ENCODE peak calls at places on chromosome 9, in ten cellular contexts. Q is IMR-90, S is PC-3, F is astrocyte, U is fibroblast of lung, T is mammary epithelial cell, L is H9, M is HCT116, W is endothelial cell of umbilical vein, P is MM.1S. Z is an unnamed sample.

GRCh38 chr9:83204047-83204446 is 141.1 kb upstream of the RASEF start:
- DNase-seq in S (no peak), T (no peak), M (no peak), W (peak), P (no peak), L (no peak), Q (no peak), U (no peak), F (no peak), Z (no peak)

GRCh38 chr9:120107138-120107537 is 472.8 kb downstream of the CDK5RAP2 start:
- DNase-seq in P (no peak), W (no peak), Q (no peak), L (no peak), M (no peak), S (no peak), F (no peak), U (no peak), T (no peak), Z (no peak)

GRCh38 chr9:36401179-36401740 is 1.2 kb upstream of the RNF38 start:
- DNase-seq in M (peak), P (peak), F (peak), W (peak), Q (peak), T (no peak), U (peak), S (peak), L (peak), Z (peak)

GRCh38 chr9:79195904-79196303 is 375.9 kb upstream of the TLE4 start:
- DNase-seq in U (peak), W (no peak), Q (peak), T (no peak), F (peak), L (no peak), P (no peak), S (no peak), M (no peak), Z (no peak)

GRCh38 chr9:20552874-20553624 is 69.2 kb downstream of the MLLT3 start:
- DNase-seq in W (peak), T (no peak), Q (peak), P (peak), L (no peak), U (peak), S (peak), M (no peak), F (peak), Z (no peak)

GRCh38 chr9:128192601-128193371 is 1.4 kb upstream of the CIZ1 start:
- DNase-seq in T (peak), Q (peak), W (peak), F (peak), L (no peak), M (peak), P (peak), S (peak), U (peak), Z (peak)

GRCh38 chr9:117704024-117704575 is at the start of gene TLR4:
- DNase-seq in U (peak), F (peak), T (peak), S (peak), Q (no peak), M (no peak), W (peak), P (peak), L (peak), Z (peak)

GRCh38 chr9:117101003-117101402 is 313.9 kb downstream of the ASTN2 start:
- DNase-seq in P (no peak), T (no peak), U (peak), F (no peak), L (no peak), Q (no peak), W (no peak), M (no peak), S (no peak), Z (no peak)

GRCh38 chr9:133570681-133571080 is 36.2 kb downstream of the ADAMTSL2 start:
- DNase-seq in Q (no peak), U (no peak), W (no peak), M (no peak), T (no peak), P (no peak), S (no peak), F (no peak), L (no peak), Z (no peak)

GRCh38 chr9:27273186-27273585 is 23.8 kb downstream of the EQTN start:
- DNase-seq in P (no peak), F (no peak), W (no peak), U (no peak), S (no peak), M (no peak), Q (no peak), L (no peak), T (no peak), Z (no peak)

GRCh38 chr9:14014209-14014608 is 299.7 kb downstream of the NFIB start:
- DNase-seq in Q (no peak), L (no peak), P (no peak), S (no peak), M (no peak), U (no peak), F (no peak), T (no peak), W (no peak), Z (no peak)

GRCh38 chr9:128503870-128504269 is 649 bp upstream of the GLE1 start:
- DNase-seq in Q (no peak), S (no peak), M (no peak), T (peak), F (peak), U (peak), W (no peak), P (peak), L (no peak), Z (no peak)

GRCh38 chr9:93025736-93026135 is 32.8 kb upstream of the SUSD3 start:
- DNase-seq in F (no peak), Q (no peak), U (no peak), W (no peak), P (no peak), S (no peak), L (no peak), M (no peak), T (no peak), Z (no peak)

GRCh38 chr9:82586918-82587356 is 476.0 kb downstream of the RASEF start:
- DNase-seq in M (no peak), Q (no peak), W (no peak), U (no peak), S (no peak), T (no peak), L (no peak), P (no peak), F (no peak), Z (no peak)

GRCh38 chr9:6843742-6844141 is 86.0 kb downstream of the KDM4C start:
- DNase-seq in T (no peak), P (no peak), L (no peak), W (no peak), Q (no peak), F (no peak), M (no peak), U (no peak), S (no peak), Z (no peak)

GRCh38 chr9:108040783-108041182 is 551.2 kb upstream of the KLF4 start:
- DNase-seq in Q (peak), W (no peak), P (no peak), L (no peak), T (peak), S (peak), M (no peak), U (peak), F (peak), Z (no peak)

GRCh38 chr9:116149844-116150243 is 3.7 kb upstream of the PAPPA start:
- DNase-seq in W (no peak), L (peak), Q (no peak), P (peak), F (no peak), S (peak), M (peak), T (no peak), U (no peak), Z (peak)

GRCh38 chr9:97575673-97576048 is 57.5 kb downstream of the TSTD2 start:
- DNase-seq in P (no peak), S (no peak), U (no peak), L (no peak), M (no peak), Q (no peak), W (no peak), F (no peak), T (no peak), Z (no peak)

GRCh38 chr9:33719581-33720374 is 75.6 kb upstream of the PRSS3 start:
- DNase-seq in W (no peak), M (no peak), T (peak), S (peak), U (no peak), P (peak), L (peak), F (no peak), Q (no peak), Z (peak)

GRCh38 chr9:134624827-134625181 is 16.8 kb upstream of the COL5A1 start:
- DNase-seq in U (peak), M (peak), Q (peak), S (peak), W (peak), F (peak), T (peak), P (no peak), L (peak), Z (peak)
- H3K9ac ChIP-seq in U (no peak), M (no peak), Q (no peak), S (no peak), W (no peak), F (peak), T (no peak), P (no peak), L (no peak), Z (no peak)

GRCh38 chr9:38145526-38146053 is 76.6 kb upstream of the SHB start:
- DNase-seq in S (no peak), W (no peak), Q (no peak), M (no peak), T (no peak), U (no peak), P (no peak), L (peak), F (no peak), Z (no peak)

GRCh38 chr9:38141751-38142150 is 72.7 kb upstream of the SHB start:
- DNase-seq in U (peak), P (no peak), S (peak), L (no peak), M (no peak), T (peak), W (peak), F (peak), Q (peak), Z (no peak)

GRCh38 chr9:38144421-38144820 is 75.4 kb upstream of the SHB start:
- DNase-seq in U (peak), F (peak), M (no peak), T (peak), Q (peak), P (no peak), L (no peak), W (peak), S (peak), Z (peak)

GRCh38 chr9:38138276-38138675 is 69.2 kb upstream of the SHB start:
- DNase-seq in T (no peak), M (no peak), W (no peak), Q (no peak), S (no peak), F (no peak), L (no peak), P (no peak), U (no peak), Z (no peak)

GRCh38 chr9:38142201-38142600 is 73.2 kb upstream of the SHB start:
- DNase-seq in L (no peak), S (no peak), F (peak), U (peak), T (peak), M (no peak), Q (peak), W (no peak), P (no peak), Z (peak)
- H3K27ac ChIP-seq in L (no peak), S (no peak), F (peak), U (peak), T (no peak), M (no peak), Q (peak), W (no peak), P (no peak), Z (no peak)

GRCh38 chr9:121312169-121312568 is 44.2 kb downstream of the GSN start:
- DNase-seq in Q (no peak), F (no peak), L (no peak), T (no peak), M (no peak), U (no peak), W (no peak), S (no peak), P (no peak), Z (no peak)
- H3K9ac ChIP-seq in Q (no peak), F (no peak), L (no peak), T (no peak), M (no peak), U (no peak), W (no peak), S (no peak), P (no peak), Z (no peak)

GRCh38 chr9:31608413-31608812 is 776.0 kb upstream of the ACO1 start:
- DNase-seq in M (no peak), S (peak), T (no peak), F (peak), U (peak), L (no peak), Q (no peak), P (no peak), W (peak), Z (no peak)
- H3K27ac ChIP-seq in M (no peak), S (no peak), T (no peak), F (peak), U (no peak), L (no peak), Q (no peak), P (no peak), W (no peak), Z (no peak)

Z was measured in mesendoderm.